ENCODE peak calls at places on chromosomes 13 and 19, in six cellular contexts. One of them, this sample, is unnamed.

GRCh38 chr13:42808572-42808971 is 27.2 kb downstream of the FAM216B start:
- DNase-seq in colonic mucosa: no peak
- DNase-seq in GM23248: peak; percentile 34
- DNase-seq in heart left ventricle: no peak
- DNase-seq in pancreas: no peak
- DNase-seq in choroid plexus epithelial cell: no peak
- DNase-seq in this sample: no peak

GRCh38 chr13:45292176-45292575 is 48.8 kb downstream of the TPT1 start:
- DNase-seq in choroid plexus epithelial cell: no peak
- DNase-seq in colonic mucosa: no peak
- DNase-seq in heart left ventricle: no peak
- DNase-seq in GM23248: peak; percentile 41
- DNase-seq in pancreas: no peak
- DNase-seq in this sample: no peak

GRCh38 chr19:42352216-42352892 is 26.9 kb downstream of the MEGF8 start:
- DNase-seq in choroid plexus epithelial cell: peak; percentile 20
- DNase-seq in pancreas: no peak
- DNase-seq in colonic mucosa: no peak
- DNase-seq in GM23248: peak; percentile 41
- DNase-seq in heart left ventricle: no peak
- DNase-seq in this sample: no peak

GRCh38 chr13:73368608-73369007 is 309.8 kb downstream of the KLF5 start:
- DNase-seq in pancreas: no peak
- DNase-seq in heart left ventricle: no peak
- DNase-seq in choroid plexus epithelial cell: no peak
- DNase-seq in colonic mucosa: no peak
- DNase-seq in GM23248: no peak
- DNase-seq in this sample: no peak

GRCh38 chr19:45613926-45614725 is 12.1 kb upstream of the GPR4 start:
- DNase-seq in pancreas: no peak
- DNase-seq in choroid plexus epithelial cell: peak; percentile 96
- DNase-seq in colonic mucosa: peak; percentile 83
- DNase-seq in heart left ventricle: no peak
- DNase-seq in GM23248: peak; percentile 97
- DNase-seq in this sample: no peak

GRCh38 chr13:48400820-48401219 is 12.1 kb downstream of the LPAR6 start:
- DNase-seq in heart left ventricle: no peak
- DNase-seq in pancreas: no peak
- DNase-seq in colonic mucosa: no peak
- DNase-seq in GM23248: peak; percentile 80
- DNase-seq in choroid plexus epithelial cell: peak; percentile 90
- DNase-seq in this sample: no peak

GRCh38 chr19:23203841-23204344 is 46.3 kb downstream of the ZNF724 start:
- DNase-seq in GM23248: no peak
- DNase-seq in colonic mucosa: no peak
- DNase-seq in pancreas: no peak
- DNase-seq in choroid plexus epithelial cell: peak; percentile 16
- DNase-seq in heart left ventricle: peak; percentile 57
- DNase-seq in this sample: no peak

GRCh38 chr19:41795031-41795461 is 1.3 kb upstream of the CEACAM3 start:
- DNase-seq in GM23248: peak; percentile 56
- DNase-seq in heart left ventricle: no peak
- DNase-seq in choroid plexus epithelial cell: peak; percentile 56
- DNase-seq in pancreas: peak; percentile 33
- DNase-seq in colonic mucosa: peak; percentile 77
- DNase-seq in this sample: peak; percentile 70

GRCh38 chr13:18943721-18944391 is 237.8 kb downstream of the TUBA3C start:
- DNase-seq in heart left ventricle: no peak
- DNase-seq in pancreas: no peak
- DNase-seq in choroid plexus epithelial cell: no peak
- DNase-seq in colonic mucosa: no peak
- DNase-seq in GM23248: no peak
- DNase-seq in this sample: no peak

GRCh38 chr19:35641515-35642151 is at the start of gene ETV2:
- DNase-seq in heart left ventricle: peak; percentile 38
- DNase-seq in pancreas: no peak
- DNase-seq in GM23248: peak; percentile 26
- DNase-seq in colonic mucosa: peak; percentile 38
- DNase-seq in choroid plexus epithelial cell: peak; percentile 38
- DNase-seq in this sample: no peak

GRCh38 chr19:620166-620862 is 13.0 kb downstream of the POLRMT start:
- DNase-seq in colonic mucosa: no peak
- DNase-seq in GM23248: no peak
- DNase-seq in choroid plexus epithelial cell: no peak
- DNase-seq in heart left ventricle: no peak
- DNase-seq in pancreas: no peak
- DNase-seq in this sample: no peak

GRCh38 chr13:102642475-102642874 is 45.7 kb downstream of the TPP2 start:
- DNase-seq in choroid plexus epithelial cell: no peak
- DNase-seq in pancreas: peak; percentile 79
- DNase-seq in GM23248: no peak
- DNase-seq in colonic mucosa: peak; percentile 23
- DNase-seq in heart left ventricle: peak; percentile 67
- DNase-seq in this sample: peak; percentile 46

GRCh38 chr13:47594833-47595232 is 406.2 kb downstream of the SUCLA2 start:
- DNase-seq in pancreas: no peak
- DNase-seq in heart left ventricle: no peak
- DNase-seq in GM23248: peak; percentile 9
- DNase-seq in colonic mucosa: no peak
- DNase-seq in choroid plexus epithelial cell: peak; percentile 35
- DNase-seq in this sample: no peak

GRCh38 chr13:99375806-99376080 is 68.5 kb upstream of the GPR183 start:
- DNase-seq in choroid plexus epithelial cell: no peak
- DNase-seq in colonic mucosa: no peak
- DNase-seq in pancreas: no peak
- DNase-seq in GM23248: no peak
- DNase-seq in heart left ventricle: no peak
- DNase-seq in this sample: no peak

GRCh38 chr13:99374994-99375805 is 68.0 kb upstream of the GPR183 start:
- DNase-seq in choroid plexus epithelial cell: no peak
- DNase-seq in GM23248: no peak
- DNase-seq in colonic mucosa: peak; percentile 37
- DNase-seq in pancreas: no peak
- DNase-seq in heart left ventricle: peak; percentile 46
- DNase-seq in this sample: no peak

GRCh38 chr13:99376132-99376531 is 68.9 kb upstream of the GPR183 start:
- DNase-seq in colonic mucosa: no peak
- DNase-seq in pancreas: no peak
- DNase-seq in heart left ventricle: no peak
- DNase-seq in GM23248: no peak
- DNase-seq in choroid plexus epithelial cell: no peak
- DNase-seq in this sample: no peak

GRCh38 chr13:99373436-99373835 is 66.2 kb upstream of the GPR183 start:
- DNase-seq in GM23248: no peak
- DNase-seq in pancreas: no peak
- DNase-seq in choroid plexus epithelial cell: no peak
- DNase-seq in colonic mucosa: no peak
- DNase-seq in heart left ventricle: no peak
- DNase-seq in this sample: no peak

DNA sequence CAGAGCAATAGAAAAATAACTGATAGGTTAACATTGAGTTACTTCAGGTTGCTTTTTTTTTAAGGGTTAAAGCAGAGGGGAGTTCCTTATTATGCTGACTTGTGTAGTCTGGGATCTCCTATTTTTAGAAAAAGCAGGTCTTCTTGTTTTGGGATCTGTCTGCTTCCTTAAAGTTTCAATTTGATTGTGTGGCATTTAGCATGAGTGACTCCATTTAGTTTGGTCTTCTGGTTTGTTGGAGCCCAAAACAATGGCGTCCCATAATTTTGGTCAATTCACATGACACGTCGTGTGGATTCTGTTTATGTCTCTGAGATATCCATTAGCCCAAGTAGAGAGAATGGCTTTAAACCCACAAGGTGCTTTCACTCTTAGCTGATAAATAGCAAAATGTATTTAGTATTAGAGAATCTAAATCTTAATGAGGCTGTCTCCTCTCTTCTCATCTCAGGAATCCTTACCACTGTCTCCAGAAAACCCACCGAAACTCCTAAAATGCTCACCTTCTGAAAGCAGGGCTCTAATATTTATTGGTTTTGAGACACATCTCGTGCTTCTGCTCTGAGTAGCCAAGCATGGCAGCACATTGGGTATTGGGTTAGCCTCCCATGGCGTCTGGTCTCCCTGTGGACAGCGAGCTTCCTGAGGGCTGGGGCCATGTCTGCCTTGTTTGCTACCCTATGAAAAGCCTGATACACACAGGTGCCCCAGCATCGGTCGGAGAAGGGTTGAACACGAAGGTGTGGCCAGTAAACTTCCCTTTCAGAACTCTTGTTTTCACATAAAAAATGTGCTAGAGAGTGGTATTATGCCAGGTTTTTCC is 67.2 kb upstream of the GPR183 start:
- DNase-seq in choroid plexus epithelial cell: no peak
- DNase-seq in heart left ventricle: no peak
- DNase-seq in pancreas: no peak
- DNase-seq in GM23248: no peak
- DNase-seq in colonic mucosa: no peak
- DNase-seq in this sample: no peak
- H3K4me3 ChIP-seq in choroid plexus epithelial cell: no peak overlapping the region
- H3K4me3 ChIP-seq in heart left ventricle: no peak overlapping the region
- H3K4me3 ChIP-seq in pancreas: no peak overlapping the region
- H3K4me3 ChIP-seq in GM23248: no peak overlapping the region
- H3K4me3 ChIP-seq in colonic mucosa: no peak overlapping the region
- H3K4me3 ChIP-seq in this sample: no peak overlapping the region

GRCh38 chr19:20044663-20045062 is 5.4 kb upstream of the ZNF682 start:
- DNase-seq in pancreas: no peak
- DNase-seq in heart left ventricle: no peak
- DNase-seq in GM23248: no peak
- DNase-seq in colonic mucosa: no peak
- DNase-seq in choroid plexus epithelial cell: no peak
- DNase-seq in this sample: no peak
- H3K4me3 ChIP-seq in pancreas: no peak overlapping the region
- H3K4me3 ChIP-seq in heart left ventricle: no peak overlapping the region
- H3K4me3 ChIP-seq in GM23248: no peak overlapping the region
- H3K4me3 ChIP-seq in colonic mucosa: no peak overlapping the region
- H3K4me3 ChIP-seq in choroid plexus epithelial cell: no peak overlapping the region
- H3K4me3 ChIP-seq in this sample: no peak overlapping the region

DNA sequence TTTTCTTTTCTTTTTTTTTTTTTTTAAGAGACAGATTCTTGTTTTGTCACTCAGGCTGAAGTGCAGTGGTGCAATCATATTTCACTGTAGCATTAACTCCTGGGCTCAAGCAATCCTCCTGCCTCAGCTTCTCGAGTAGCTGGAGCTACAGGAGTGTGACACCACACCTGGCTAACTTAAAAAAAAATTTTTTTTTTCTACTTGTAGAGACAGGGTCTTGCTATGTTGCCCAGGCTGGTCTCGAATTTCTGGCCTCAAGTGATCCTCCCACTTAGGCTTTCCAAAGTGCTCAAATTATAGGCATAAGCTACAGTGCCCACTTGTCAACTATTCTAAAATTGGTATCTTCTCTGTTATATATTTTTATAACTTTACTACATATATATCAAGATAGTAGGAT is 6.6 kb downstream of the ELF1 start:
- DNase-seq in colonic mucosa: no peak
- DNase-seq in heart left ventricle: no peak
- DNase-seq in pancreas: no peak
- DNase-seq in GM23248: no peak
- DNase-seq in choroid plexus epithelial cell: no peak
- DNase-seq in this sample: no peak
- H3K4me3 ChIP-seq in colonic mucosa: no peak overlapping the region
- H3K4me3 ChIP-seq in heart left ventricle: no peak overlapping the region
- H3K4me3 ChIP-seq in pancreas: no peak overlapping the region
- H3K4me3 ChIP-seq in GM23248: no peak overlapping the region
- H3K4me3 ChIP-seq in choroid plexus epithelial cell: no peak overlapping the region
- H3K4me3 ChIP-seq in this sample: no peak overlapping the region

DNA sequence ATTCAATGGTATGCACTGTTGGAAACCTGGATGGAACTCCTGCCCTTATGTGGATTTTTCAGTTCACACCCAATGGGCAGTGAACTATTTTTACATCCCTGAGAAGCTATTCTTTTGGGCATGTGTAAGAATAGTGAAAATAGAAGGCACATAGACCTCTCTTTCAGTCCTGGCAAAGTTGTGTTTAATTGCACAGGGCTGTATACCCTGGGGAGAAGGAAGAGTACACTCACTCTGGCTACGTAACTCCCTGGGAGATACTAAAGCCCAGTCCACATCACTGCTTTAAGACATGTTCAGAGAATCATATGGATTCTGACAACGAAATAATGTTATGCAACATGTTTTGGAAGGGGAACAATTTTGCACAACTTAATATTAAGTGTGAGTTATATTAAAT is 166.2 kb downstream of the DCT start:
- DNase-seq in colonic mucosa: no peak
- DNase-seq in pancreas: no peak
- DNase-seq in choroid plexus epithelial cell: peak; percentile 41
- DNase-seq in heart left ventricle: no peak
- DNase-seq in GM23248: no peak
- DNase-seq in this sample: no peak
- H3K4me3 ChIP-seq in colonic mucosa: no peak overlapping the region
- H3K4me3 ChIP-seq in pancreas: no peak overlapping the region
- H3K4me3 ChIP-seq in choroid plexus epithelial cell: no peak overlapping the region
- H3K4me3 ChIP-seq in heart left ventricle: no peak overlapping the region
- H3K4me3 ChIP-seq in GM23248: no peak overlapping the region
- H3K4me3 ChIP-seq in this sample: no peak overlapping the region

GRCh38 chr13:21326155-21327030 is 132.7 kb downstream of the ZDHHC20 start:
- DNase-seq in colonic mucosa: peak; percentile 41
- DNase-seq in heart left ventricle: peak; percentile 24
- DNase-seq in GM23248: peak; percentile 88
- DNase-seq in pancreas: no peak
- DNase-seq in choroid plexus epithelial cell: peak; percentile 54
- DNase-seq in this sample: no peak

GRCh38 chr13:21330126-21330861 is 128.8 kb downstream of the ZDHHC20 start:
- DNase-seq in GM23248: no peak
- DNase-seq in colonic mucosa: no peak
- DNase-seq in pancreas: no peak
- DNase-seq in choroid plexus epithelial cell: peak; percentile 34
- DNase-seq in heart left ventricle: no peak
- DNase-seq in this sample: no peak

GRCh38 chr13:21324793-21325192 is 134.3 kb downstream of the ZDHHC20 start:
- DNase-seq in pancreas: no peak
- DNase-seq in colonic mucosa: no peak
- DNase-seq in GM23248: no peak
- DNase-seq in heart left ventricle: no peak
- DNase-seq in choroid plexus epithelial cell: no peak
- DNase-seq in this sample: no peak

GRCh38 chr13:21328201-21328600 is 130.9 kb downstream of the ZDHHC20 start:
- DNase-seq in pancreas: no peak
- DNase-seq in heart left ventricle: no peak
- DNase-seq in choroid plexus epithelial cell: no peak
- DNase-seq in colonic mucosa: no peak
- DNase-seq in GM23248: no peak
- DNase-seq in this sample: no peak

DNA sequence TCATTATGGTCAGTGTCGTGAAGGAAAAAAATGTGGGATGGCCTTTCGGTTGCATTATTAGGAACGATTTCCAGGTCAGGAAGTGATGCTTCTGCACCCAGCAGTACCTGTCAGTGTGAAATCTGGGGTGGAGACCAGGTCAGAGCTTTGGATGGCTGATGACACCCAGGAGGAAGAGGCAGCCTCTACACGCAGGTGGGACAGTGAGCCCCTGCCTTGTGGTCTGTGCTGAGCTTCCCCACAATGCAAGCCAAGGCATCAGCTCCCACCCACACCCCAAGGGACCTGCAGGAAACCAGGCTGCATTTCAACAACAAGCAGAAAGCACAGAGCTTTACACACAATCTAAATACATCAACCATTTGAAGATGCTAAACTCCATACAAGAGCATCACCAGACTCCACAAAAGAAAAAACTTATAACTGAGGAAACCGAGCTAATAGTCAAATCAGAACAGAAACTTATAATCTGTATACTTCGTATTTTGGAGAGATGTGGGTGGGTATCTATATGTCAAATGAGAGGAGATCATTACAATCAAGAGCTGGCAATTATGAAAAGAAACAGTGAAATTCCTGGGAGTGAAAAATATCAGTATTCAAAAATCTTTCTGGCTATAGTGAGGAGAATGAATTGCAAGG is 130.1 kb downstream of the ZDHHC20 start:
- DNase-seq in pancreas: no peak
- DNase-seq in choroid plexus epithelial cell: no peak
- DNase-seq in colonic mucosa: no peak
- DNase-seq in GM23248: no peak
- DNase-seq in heart left ventricle: no peak
- DNase-seq in this sample: no peak
- H3K4me3 ChIP-seq in pancreas: no peak overlapping the region
- H3K4me3 ChIP-seq in choroid plexus epithelial cell: no peak overlapping the region
- H3K4me3 ChIP-seq in colonic mucosa: no peak overlapping the region
- H3K4me3 ChIP-seq in GM23248: no peak overlapping the region
- H3K4me3 ChIP-seq in heart left ventricle: no peak overlapping the region
- H3K4me3 ChIP-seq in this sample: no peak overlapping the region